ENCODE peak calls at places on chromosome 1, in nine cellular contexts. K is esophagus muscularis mucosa, Q is K562, Z is upper lobe of left lung, W is breast epithelium, H is GM23338, E is vagina, D is H1, O is stomach. U is an unnamed sample. For H3K4me1, the result is how much of the 10 kb centered on the place peaks cover.

GRCh38 chr1:172322219-172323061 is 98.0 kb upstream of the C1orf105 start:
- DNase-seq in K (no peak), Q (no peak), Z (no peak), W (peak), H (peak), E (no peak), D (no peak), O (no peak), U (no peak)

GRCh38 chr1:154350383-154350782 is 25.1 kb downstream of the ATP8B2 start:
- DNase-seq in K (no peak), Q (no peak), Z (no peak), W (no peak), H (peak), E (no peak), D (no peak), O (peak), U (no peak)

GRCh38 chr1:31707711-31708110 is 3.9 kb upstream of the COL16A1 start:
- DNase-seq in K (no peak), Q (no peak), Z (no peak), W (peak), H (peak), E (no peak), D (no peak), O (no peak), U (no peak)

GRCh38 chr1:43977376-43978263 is 1.4 kb upstream of the B4GALT2 start:
- DNase-seq in K (no peak), Q (no peak), Z (no peak), W (no peak), H (no peak), E (no peak), D (no peak), O (no peak), U (no peak)

GRCh38 chr1:229148041-229148671 is 122.8 kb upstream of the RAB4A start:
- DNase-seq in K (no peak), Q (peak), Z (no peak), W (no peak), H (peak), E (no peak), D (peak), O (peak), U (no peak)

GRCh38 chr1:94992161-94992560 is 65.3 kb upstream of the CNN3 start:
- DNase-seq in K (peak), Q (no peak), Z (no peak), W (no peak), H (no peak), E (no peak), D (no peak), O (no peak), U (no peak)

GRCh38 chr1:150429805-150430204 is 57.4 kb upstream of the TARS2 start:
- DNase-seq in K (no peak), Q (peak), Z (no peak), W (no peak), H (peak), E (no peak), D (no peak), O (no peak), U (no peak)

GRCh38 chr1:167033646-167034045 is 44.6 kb downstream of the MAEL start:
- DNase-seq in K (no peak), Q (no peak), Z (no peak), W (no peak), H (no peak), E (no peak), D (no peak), O (no peak), U (no peak)

GRCh38 chr1:209029737-209030136 is 553.8 kb upstream of the CAMK1G start:
- DNase-seq in K (no peak), Q (no peak), Z (no peak), W (no peak), H (peak), E (no peak), D (no peak), O (no peak), U (no peak)

GRCh38 chr1:245085508-245086095 is 69.2 kb upstream of the KIF26B start:
- DNase-seq in K (peak), Q (no peak), Z (no peak), W (no peak), H (no peak), E (no peak), D (no peak), O (no peak), U (no peak)

GRCh38 chr1:222769968-222770620 is 33.1 kb downstream of the FAM177B start:
- DNase-seq in K (no peak), Q (no peak), Z (no peak), W (no peak), H (no peak), E (no peak), D (no peak), O (no peak), U (no peak)

GRCh38 chr1:79885101-79885500 is 878.6 kb upstream of the ADGRL4 start:
- DNase-seq in K (no peak), Q (no peak), Z (no peak), W (no peak), H (no peak), E (no peak), D (no peak), O (no peak), U (no peak)

GRCh38 chr1:50454911-50455310 is 31.7 kb upstream of the DMRTA2 start:
- DNase-seq in K (no peak), Q (no peak), Z (no peak), W (no peak), H (no peak), E (no peak), D (no peak), O (no peak), U (no peak)

GRCh38 chr1:206469933-206470691 is at the start of gene IKBKE:
- DNase-seq in K (no peak), Q (no peak), Z (no peak), W (peak), H (peak), E (no peak), D (no peak), O (peak), U (no peak)

GRCh38 chr1:206471415-206471801 is 1.1 kb downstream of the IKBKE start:
- DNase-seq in K (no peak), Q (no peak), Z (no peak), W (no peak), H (no peak), E (no peak), D (no peak), O (no peak), U (no peak)

GRCh38 chr1:206471993-206472392 is 1.7 kb downstream of the IKBKE start:
- DNase-seq in K (no peak), Q (no peak), Z (no peak), W (no peak), H (no peak), E (no peak), D (no peak), O (no peak), U (no peak)

GRCh38 chr1:206469411-206469932 is 804 bp upstream of the IKBKE start:
- DNase-seq in K (no peak), Q (no peak), Z (no peak), W (no peak), H (peak), E (no peak), D (no peak), O (peak), U (no peak)

GRCh38 chr1:206470692-206471414 is 577 bp downstream of the IKBKE start:
- DNase-seq in K (no peak), Q (no peak), Z (no peak), W (no peak), H (peak), E (no peak), D (no peak), O (peak), U (no peak)
- H3K4me1 ChIP-seq in K (under half), Q (under half), Z (half or more), W (under half), H (under half), E (under half), D (under half), O (under half), U (under half)

DNA sequence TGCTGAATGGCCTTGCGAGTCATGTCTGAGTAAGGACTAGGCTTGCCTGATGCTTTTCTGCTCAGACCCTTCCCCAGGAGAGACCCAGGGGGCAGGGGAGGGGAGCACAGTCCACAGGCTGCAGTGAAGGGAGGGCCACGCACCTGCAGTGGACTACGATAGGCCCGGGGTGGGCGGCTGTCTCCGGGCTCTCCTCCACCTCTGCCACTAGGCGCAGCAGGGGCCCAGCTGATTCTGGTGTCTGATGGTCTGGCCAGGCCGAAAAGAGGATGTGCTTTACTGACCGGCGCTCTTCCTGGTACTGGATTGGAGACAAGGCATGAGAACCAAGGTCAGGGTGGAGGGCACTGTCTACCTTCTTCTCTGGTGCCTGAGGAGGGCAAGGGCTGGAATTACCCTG is 7.9 kb upstream of the ARL8A start:
- DNase-seq in K (no peak), Q (peak), Z (no peak), W (no peak), H (peak), E (no peak), D (no peak), O (no peak), U (no peak)
- TF ChIP-seq POLR2AphosphoS5 in K (no peak), Q (peak), Z (no peak), W (no peak), H (no peak), E (no peak), D (no peak), O (no peak), U (no peak)

DNA sequence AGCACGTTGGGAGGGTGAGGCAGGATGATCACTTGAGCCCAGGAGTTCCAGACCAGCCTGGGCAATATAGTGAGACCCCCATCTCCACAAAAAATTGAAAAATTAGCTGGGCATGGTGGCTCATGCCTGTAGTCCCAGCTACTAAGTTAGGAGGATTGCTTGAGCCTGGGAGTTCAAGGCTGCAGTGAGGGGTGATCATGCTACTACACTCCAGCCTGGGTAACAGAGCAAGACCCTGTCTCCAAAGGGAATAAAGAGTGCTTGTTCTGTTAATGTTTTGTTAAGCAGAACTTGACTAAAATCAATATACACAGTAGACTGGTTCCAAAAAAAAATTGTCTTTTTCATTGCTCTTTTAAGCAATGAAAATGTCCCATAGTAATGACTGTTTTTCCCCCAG is 146.4 kb downstream of the SYT2 start:
- DNase-seq in K (no peak), Q (no peak), Z (no peak), W (no peak), H (no peak), E (no peak), D (no peak), O (no peak), U (no peak)
- H3K4me1 ChIP-seq in K (half or more), Q (under half), Z (under half), W (under half), H (under half), E (under half), D (under half), O (half or more), U (half or more)

GRCh38 chr1:90200637-90201235 is 205.8 kb downstream of the ZNF326 start:
- DNase-seq in K (no peak), Q (no peak), Z (no peak), W (no peak), H (no peak), E (no peak), D (no peak), O (no peak), U (no peak)
- TF ChIP-seq POLR2AphosphoS5 in K (no peak), Q (no peak), Z (no peak), W (no peak), H (no peak), E (no peak), D (no peak), O (no peak), U (no peak)

GRCh38 chr1:102977293-102977692 is 131.0 kb downstream of the COL11A1 start:
- DNase-seq in K (no peak), Q (no peak), Z (no peak), W (no peak), H (no peak), E (no peak), D (no peak), O (no peak), U (no peak)

GRCh38 chr1:102978874-102979273 is 129.4 kb downstream of the COL11A1 start:
- DNase-seq in K (no peak), Q (no peak), Z (no peak), W (no peak), H (no peak), E (no peak), D (no peak), O (no peak), U (no peak)
- H3K4me1 ChIP-seq in K (under half), Q (under half), Z (under half), W (under half), H (under half), E (under half), D (under half), O (under half), U (under half)

GRCh38 chr1:106134561-106134960 is 921.9 kb upstream of the PRMT6 start:
- DNase-seq in K (no peak), Q (no peak), Z (no peak), W (no peak), H (no peak), E (no peak), D (no peak), O (no peak), U (no peak)
- TF ChIP-seq POLR2AphosphoS5 in K (no peak), Q (no peak), Z (no peak), W (no peak), H (no peak), E (no peak), D (no peak), O (no peak), U (no peak)

U was measured in suprapubic skin.